ENCODE peak calls at places on chromosomes 2 and 18, in six cellular contexts. D is osteocyte, L is GM03348, F is M059J, Z is upper lobe of right lung, O is NCI-H345. I is an unnamed sample.

GRCh38 chr2:47236503-47237215 is 81.6 kb upstream of the STPG4 start:
- DNase-seq in D (no peak), L (no peak), F (no peak), Z (no peak), O (no peak), I (no peak)

GRCh38 chr2:120866071-120866470 is 130.4 kb downstream of the GLI2 start:
- DNase-seq in D (no peak), L (no peak), F (no peak), Z (peak), O (no peak), I (no peak)

GRCh38 chr18:47109049-47109448 is 41.3 kb downstream of the HDHD2 start:
- DNase-seq in D (no peak), L (no peak), F (no peak), Z (no peak), O (no peak), I (no peak)

GRCh38 chr2:173644146-173644545 is 289.5 kb downstream of the CDCA7 start:
- DNase-seq in D (peak), L (peak), F (peak), Z (no peak), O (no peak), I (no peak)

GRCh38 chr2:54483426-54483825 is 27.3 kb downstream of the SPTBN1 start:
- DNase-seq in D (no peak), L (peak), F (peak), Z (no peak), O (no peak), I (no peak)

GRCh38 chr2:172439911-172440310 is 12.5 kb downstream of the ITGA6 start:
- DNase-seq in D (no peak), L (no peak), F (no peak), Z (no peak), O (no peak), I (no peak)

GRCh38 chr2:27572998-27573429 is 9.8 kb upstream of the ZNF512 start:
- DNase-seq in D (peak), L (no peak), F (no peak), Z (no peak), O (no peak), I (no peak)

GRCh38 chr18:48813833-48814489 is 136.8 kb downstream of the SMAD7 start:
- DNase-seq in D (peak), L (no peak), F (no peak), Z (peak), O (no peak), I (peak)

GRCh38 chr2:136134126-136134525 is 16.2 kb upstream of the CXCR4 start:
- DNase-seq in D (no peak), L (no peak), F (no peak), Z (no peak), O (no peak), I (no peak)

GRCh38 chr18:41604964-41605363 is 350.1 kb upstream of the PIK3C3 start:
- DNase-seq in D (no peak), L (no peak), F (no peak), Z (no peak), O (no peak), I (no peak)

GRCh38 chr2:138202762-138203161 is 238.5 kb downstream of the HNMT start:
- DNase-seq in D (no peak), L (no peak), F (no peak), Z (no peak), O (no peak), I (no peak)

GRCh38 chr18:21740724-21741510 is at the start of gene MIB1:
- DNase-seq in D (peak), L (peak), F (no peak), Z (no peak), O (peak), I (peak)

GRCh38 chr18:23593720-23594119 is 7.4 kb upstream of the NPC1 start:
- DNase-seq in D (peak), L (peak), F (peak), Z (no peak), O (no peak), I (no peak)

GRCh38 chr2:97651114-97651513 is 5.3 kb downstream of the COX5B start:
- DNase-seq in D (no peak), L (no peak), F (no peak), Z (no peak), O (no peak), I (no peak)

GRCh38 chr2:128196026-128196822 is 105.2 kb downstream of the UGGT1 start:
- DNase-seq in D (no peak), L (peak), F (no peak), Z (no peak), O (peak), I (peak)

GRCh38 chr2:59232394-59233165 is 991.5 kb upstream of the FANCL start:
- DNase-seq in D (no peak), L (no peak), F (no peak), Z (no peak), O (no peak), I (no peak)

GRCh38 chr2:217993055-217993645 is 9.6 kb downstream of the TNS1 start:
- DNase-seq in D (no peak), L (no peak), F (peak), Z (no peak), O (no peak), I (no peak)

GRCh38 chr18:40407913-40408312 is 1547.1 kb upstream of the PIK3C3 start:
- DNase-seq in D (no peak), L (no peak), F (no peak), Z (no peak), O (no peak), I (no peak)

GRCh38 chr2:61770746-61771145 is 83.1 kb downstream of the FAM161A start:
- DNase-seq in D (no peak), L (peak), F (peak), Z (no peak), O (no peak), I (no peak)

GRCh38 chr18:79580481-79581171 is 99.0 kb upstream of the CTDP1 start:
- DNase-seq in D (peak), L (no peak), F (no peak), Z (peak), O (no peak), I (peak)

GRCh38 chr2:25851740-25852503 is 26.4 kb downstream of the ASXL2 start:
- DNase-seq in D (no peak), L (peak), F (peak), Z (no peak), O (peak), I (no peak)

GRCh38 chr18:40841473-40841872 is 1113.6 kb upstream of the PIK3C3 start:
- DNase-seq in D (no peak), L (peak), F (peak), Z (no peak), O (no peak), I (no peak)

GRCh38 chr2:219459460-219460311 is 25.0 kb downstream of the SPEG start:
- DNase-seq in D (no peak), L (peak), F (peak), Z (no peak), O (no peak), I (peak)

GRCh38 chr2:214217599-214217998 is 193.3 kb upstream of the VWC2L start:
- DNase-seq in D (no peak), L (no peak), F (no peak), Z (no peak), O (no peak), I (no peak)